ENCODE peak calls at places on chromosomes 2 and 18, in six cellular contexts. G is retina, W is H7, P is non-pigmented ciliary epithelial cell, L is mammary epithelial cell, X is T-helper 1 cell. M is an unnamed sample.
A peak's percentile ranks its signal among the peaks of the same experiment; 100 is the strongest.

GRCh38 chr2:133884739-133885381 is 316.6 kb upstream of the NCKAP5 start:
- DNase-seq in G (no peak), P (no peak), X (no peak), W (no peak), L (peak; percentile 17), M (no peak)

GRCh38 chr2:27960237-27960912 is 69.8 kb downstream of the BABAM2 start:
- DNase-seq in X (no peak), L (peak; percentile 84), P (peak; percentile 88), W (no peak), G (peak; percentile 36), M (no peak)

GRCh38 chr2:64770781-64771334 is 117.1 kb upstream of the SERTAD2 start:
- DNase-seq in L (peak; percentile 84), X (no peak), G (no peak), P (peak; percentile 43), W (no peak), M (no peak)

GRCh38 chr2:19800796-19801195 is 101.0 kb downstream of the TTC32 start:
- DNase-seq in W (no peak), G (no peak), P (no peak), L (no peak), X (no peak), M (no peak)

GRCh38 chr2:8234253-8234652 is 447.6 kb upstream of the ID2 start:
- DNase-seq in X (no peak), W (no peak), L (no peak), G (no peak), P (no peak), M (no peak)

GRCh38 chr2:268323-268722 is 3.6 kb downstream of the ACP1 start:
- DNase-seq in G (no peak), L (no peak), W (no peak), X (no peak), P (no peak), M (no peak)

GRCh38 chr2:176537932-176538331 is 268.7 kb downstream of the MTX2 start:
- DNase-seq in P (no peak), X (no peak), L (no peak), W (no peak), G (no peak), M (no peak)

GRCh38 chr2:26577442-26578433 is 63.4 kb downstream of the CIB4 start:
- DNase-seq in G (peak; percentile 79), L (peak; percentile 46), X (peak; percentile 37), P (no peak), W (peak; percentile 94), M (no peak)

GRCh38 chr2:46696966-46697829 is 217.8 kb downstream of the TMEM247 start:
- DNase-seq in W (no peak), P (no peak), X (no peak), G (no peak), L (no peak), M (no peak)

GRCh38 chr2:74425523-74425922 is 4.0 kb downstream of the WDR54 start:
- DNase-seq in W (no peak), L (peak; percentile 99), X (no peak), G (no peak), P (no peak), M (no peak)

GRCh38 chr2:218570850-218571249 is 2.2 kb downstream of the CNOT9 start:
- DNase-seq in P (peak; percentile 13), L (peak; percentile 7), W (no peak), G (no peak), X (no peak), M (no peak)

GRCh38 chr2:222878877-222879601 is 18.2 kb downstream of the ACSL3 start:
- DNase-seq in L (peak; percentile 86), P (no peak), W (no peak), G (no peak), X (no peak), M (no peak)

GRCh38 chr2:230908595-230909191 is 16.3 kb downstream of the GPR55 start:
- DNase-seq in G (peak; percentile 77), W (no peak), X (no peak), L (peak; percentile 94), P (peak; percentile 56), M (no peak)

GRCh38 chr18:63951302-63951705 is 2.2 kb downstream of the HMSD start:
- DNase-seq in P (no peak), G (no peak), W (no peak), L (peak; percentile 19), X (no peak), M (no peak)

M was measured in GM12878.